ENCODE peak calls at places on chromosomes 6 and 20, in five cellular contexts. I is mucosa of descending colon; D is A172; F is anterior cingulate cortex; W is stimulated activated naive B cell treated with anti-CD40 and anti-IgM and Interleukin-4, amounts not matched to agents 10 μg/mL and 1 μg/mL and 100 μg/mL, for 72 hours. M is an unnamed sample.

GRCh38 chr6:137707590-137708360 is 159.3 kb upstream of the TNFAIP3 start:
- DNase-seq in W (peak), D (peak), F (no peak), I (peak), M (peak)

GRCh38 chr6:139996253-139996834 is 621.9 kb upstream of the CITED2 start:
- DNase-seq in F (no peak), W (peak), D (peak), I (no peak), M (peak)

GRCh38 chr6:45697605-45698004 is 318.1 kb downstream of the CLIC5 start:
- DNase-seq in D (peak), I (no peak), W (no peak), F (no peak), M (no peak)

GRCh38 chr20:20440473-20440872 is 72.6 kb downstream of the INSM1 start:
- DNase-seq in W (no peak), I (no peak), F (no peak), D (no peak), M (no peak)

GRCh38 chr6:84549912-84550311 is 214.5 kb downstream of the TBX18 start:
- DNase-seq in I (no peak), D (no peak), W (no peak), F (no peak), M (peak)

GRCh38 chr6:25883991-25884390 is 9.9 kb upstream of the SLC17A3 start:
- DNase-seq in I (no peak), D (peak), F (no peak), W (no peak), M (no peak)

GRCh38 chr6:28634758-28635546 is 109.3 kb downstream of the GPX5 start:
- DNase-seq in W (no peak), D (peak), F (no peak), I (no peak), M (peak)

GRCh38 chr6:36793913-36794703 is 45.1 kb downstream of the CPNE5 start:
- DNase-seq in W (no peak), F (peak), D (no peak), I (no peak), M (no peak)

GRCh38 chr6:167573461-167574215 is 248.8 kb downstream of the TTLL2 start:
- DNase-seq in D (no peak), F (no peak), W (no peak), I (no peak), M (no peak)

GRCh38 chr6:163428373-163428772 is 13.9 kb downstream of the QKI start:
- DNase-seq in I (no peak), F (no peak), D (no peak), W (no peak), M (no peak)

GRCh38 chr20:24667689-24668383 is 198.4 kb downstream of the SYNDIG1 start:
- DNase-seq in D (no peak), I (no peak), W (no peak), F (no peak), M (no peak)

GRCh38 chr6:26502169-26502568 is 2.1 kb downstream of the BTN1A1 start:
- DNase-seq in D (no peak), W (no peak), I (no peak), F (no peak), M (no peak)

GRCh38 chr6:34237722-34238506 is 1.2 kb downstream of the HMGA1 start:
- DNase-seq in I (peak), W (no peak), D (no peak), F (peak), M (no peak)

GRCh38 chr20:48556956-48557355 is 270.8 kb downstream of the PREX1 start:
- DNase-seq in I (no peak), F (no peak), W (no peak), D (no peak), M (peak)

GRCh38 chr20:39716796-39717341 is 754.7 kb downstream of the DHX35 start:
- DNase-seq in D (no peak), F (no peak), W (no peak), I (no peak), M (no peak)

GRCh38 chr20:39851459-39851858 is 837.6 kb downstream of the MAFB start:
- DNase-seq in D (peak), W (no peak), F (no peak), I (no peak), M (no peak)

GRCh38 chr6:170438402-170438753 is 114.7 kb downstream of the PSMB1 start:
- DNase-seq in F (peak), W (peak), I (peak), D (peak), M (peak)

GRCh38 chr6:169085466-169085865 is 168.2 kb downstream of the THBS2 start:
- DNase-seq in W (no peak), D (no peak), I (no peak), F (no peak), M (no peak)

GRCh38 chr20:35621560-35621946 is 5.9 kb downstream of the SPAG4 start:
- DNase-seq in I (no peak), F (no peak), D (no peak), W (no peak), M (no peak)

GRCh38 chr6:149501768-149502167 is 17.0 kb upstream of the ZC3H12D start:
- DNase-seq in I (no peak), F (no peak), W (no peak), D (no peak), M (no peak)

GRCh38 chr6:105692630-105693212 is 289.8 kb upstream of the PREP start:
- DNase-seq in I (no peak), D (no peak), W (no peak), F (no peak), M (no peak)

GRCh38 chr20:62018437-62019143 is 47.1 kb downstream of the TAF4 start:
- DNase-seq in F (no peak), W (no peak), D (no peak), I (no peak), M (no peak)

GRCh38 chr20:35776513-35777101 is 4.8 kb downstream of the PHF20 start:
- DNase-seq in W (no peak), D (no peak), F (peak), I (no peak), M (peak)

GRCh38 chr6:45586216-45587171 is 208.8 kb upstream of the SUPT3H start:
- DNase-seq in D (no peak), I (peak), W (no peak), F (no peak), M (no peak)

GRCh38 chr6:166411271-166411670 is 28.5 kb upstream of the MPC1 start:
- DNase-seq in I (no peak), F (no peak), D (no peak), W (no peak), M (no peak)

GRCh38 chr6:38134704-38135088 is 315.2 kb downstream of the ZFAND3 start:
- DNase-seq in D (no peak), W (no peak), I (no peak), F (no peak), M (no peak)

M was measured in ELF-1.